ENCODE peak calls at places on chromosome 14, in ten cellular contexts. A is psoas muscle, G is WTC11, J is astrocyte, Q is HT1080, C is choroid plexus epithelial cell, X is caudate nucleus, L is OCI-LY7, H is DMS79 treated with DMSO at 0.1 percent for 48 hours, S is epithelial cell of esophagus. B is an unnamed sample.

GRCh38 chr14:91261115-91261514 is 16.6 kb upstream of the GPR68 start:
- DNase-seq in Q (no peak), G (no peak), C (no peak), L (peak), H (no peak), J (no peak), S (no peak), X (no peak), A (no peak), B (no peak)

GRCh38 chr14:105913221-105913620 is 386.8 kb downstream of the TMEM121 start:
- DNase-seq in C (no peak), S (no peak), L (no peak), X (no peak), Q (no peak), J (no peak), G (no peak), H (no peak), A (peak), B (no peak)

GRCh38 chr14:104389326-104390220 is 190.0 kb upstream of the C14orf180 start:
- DNase-seq in H (no peak), C (no peak), S (no peak), J (no peak), Q (no peak), A (no peak), X (no peak), G (no peak), L (peak), B (no peak)

GRCh38 chr14:76656592-76656991 is 104.7 kb upstream of the VASH1 start:
- DNase-seq in X (no peak), A (no peak), C (no peak), Q (no peak), L (no peak), G (no peak), J (no peak), H (no peak), S (no peak), B (no peak)

GRCh38 chr14:52338282-52338681 is 24.2 kb downstream of the PTGER2 start:
- DNase-seq in A (no peak), X (no peak), G (no peak), L (no peak), C (peak), J (peak), Q (peak), H (no peak), S (peak), B (no peak)

GRCh38 chr14:90559811-90560492 is 163.1 kb downstream of the CALM1 start:
- DNase-seq in Q (no peak), H (no peak), J (no peak), G (no peak), X (no peak), S (no peak), A (no peak), C (no peak), L (no peak), B (no peak)

GRCh38 chr14:70873627-70874026 is 33.6 kb upstream of the PCNX1 start:
- DNase-seq in C (no peak), Q (no peak), G (no peak), J (no peak), A (no peak), L (peak), S (no peak), X (no peak), H (no peak), B (no peak)

GRCh38 chr14:104874110-104874531 is 9.1 kb downstream of the CEP170B start:
- DNase-seq in A (no peak), C (no peak), X (no peak), S (no peak), H (no peak), J (no peak), G (no peak), L (no peak), Q (no peak), B (no peak)

GRCh38 chr14:64979336-64980074 is 7.2 kb upstream of the FNTB start:
- DNase-seq in H (peak), J (peak), X (no peak), C (peak), S (no peak), Q (peak), A (no peak), G (no peak), L (no peak), B (no peak)

GRCh38 chr14:58272589-58273372 is 25.6 kb upstream of the ARID4A start:
- DNase-seq in A (no peak), J (peak), H (no peak), C (peak), S (peak), L (peak), Q (no peak), X (no peak), G (no peak), B (peak)

GRCh38 chr14:77320238-77320935 is at the start of gene POMT2:
- DNase-seq in X (peak), C (peak), G (peak), H (peak), J (peak), S (peak), L (peak), A (peak), Q (peak), B (peak)

GRCh38 chr14:96564389-96564788 is 62.2 kb downstream of the PAPOLA start:
- DNase-seq in L (no peak), J (no peak), A (no peak), H (no peak), C (peak), G (no peak), S (no peak), Q (no peak), X (no peak), B (no peak)

GRCh38 chr14:106094654-106095189 is 568.3 kb downstream of the TMEM121 start:
- DNase-seq in Q (peak), J (no peak), H (no peak), S (no peak), L (no peak), G (no peak), X (no peak), A (no peak), C (no peak), B (peak)

GRCh38 chr14:79549515-79549914 is 661.8 kb downstream of the DIO2 start:
- DNase-seq in C (peak), S (no peak), X (no peak), A (no peak), G (no peak), H (no peak), Q (no peak), L (no peak), J (peak), B (no peak)

GRCh38 chr14:35808076-35808657 is 928 bp downstream of the RALGAPA1 start:
- DNase-seq in A (no peak), J (no peak), H (peak), G (peak), C (peak), S (peak), L (peak), Q (no peak), X (peak), B (peak)

GRCh38 chr14:66017960-66018359 is 468.2 kb upstream of the CCDC196 start:
- DNase-seq in H (peak), J (no peak), G (no peak), S (no peak), C (no peak), A (no peak), L (no peak), Q (no peak), X (no peak), B (no peak)

GRCh38 chr14:104254735-104255400 is 116.5 kb downstream of the KIF26A start:
- DNase-seq in H (no peak), Q (no peak), X (no peak), G (no peak), L (no peak), C (no peak), S (no peak), A (no peak), J (no peak), B (no peak)

GRCh38 chr14:65159281-65160062 is 57.2 kb upstream of the MAX start:
- DNase-seq in J (peak), Q (no peak), H (no peak), C (no peak), G (no peak), X (no peak), L (peak), S (no peak), A (no peak), B (no peak)

GRCh38 chr14:77284066-77284855 is 13.3 kb upstream of the NGB start:
- DNase-seq in Q (no peak), G (no peak), H (no peak), L (no peak), X (no peak), C (no peak), A (no peak), J (no peak), S (no peak), B (no peak)